ENCODE peak calls at places on chromosomes 1 and 21, in eight cellular contexts. I is stimulated activated CD8-positive, alpha-beta memory T cell treated with anti-CD3 and anti-CD28 coated beads, Interleukin-4, amount 100 ng/mL, for 24 hours; Z is activated CD4-positive, alpha-beta T cell treated with anti-CD3 and anti-CD28 coated beads, Interleukin-2, amount 50 U/mL, for 1 hour; J is activated naive CD4-positive, alpha-beta T cell; K is posterior cingulate gyrus; Q is stimulated activated CD4-positive, alpha-beta T cell treated with anti-CD3 and anti-CD28 coated beads, Interleukin-15, amount 100 ng/mL, for 1 hour; N is RPMI8226; Y is naive thymus-derived CD8-positive, alpha-beta T cell. V is an unnamed sample.

GRCh38 chr21:42621828-42622199 is 31.6 kb upstream of the PDE9A start:
- DNase-seq in I (no peak), Q (no peak), J (no peak), K (no peak), Y (no peak), Z (no peak), N (no peak), V (no peak)

GRCh38 chr1:42734201-42735035 is 5.6 kb downstream of the CLDN19 start:
- DNase-seq in Y (no peak), N (no peak), Q (no peak), K (no peak), J (no peak), Z (no peak), I (no peak), V (no peak)

GRCh38 chr1:5913078-5913845 is 79.0 kb downstream of the NPHP4 start:
- DNase-seq in Q (no peak), K (no peak), J (no peak), Z (no peak), I (no peak), Y (no peak), N (no peak), V (no peak)

GRCh38 chr1:111406325-111406768 is 21.2 kb downstream of the OVGP1 start:
- DNase-seq in Q (peak), Y (peak), N (peak), K (no peak), J (no peak), I (peak), Z (peak), V (peak)

GRCh38 chr1:89941110-89941770 is 53.7 kb upstream of the ZNF326 start:
- DNase-seq in J (no peak), Q (no peak), K (no peak), Y (no peak), Z (no peak), I (no peak), N (no peak), V (no peak)

GRCh38 chr1:215507119-215507518 is 60.0 kb upstream of the KCTD3 start:
- DNase-seq in I (no peak), N (no peak), K (no peak), Q (no peak), Y (no peak), J (no peak), Z (no peak), V (no peak)

GRCh38 chr1:86733340-86733739 is 29.0 kb downstream of the SH3GLB1 start:
- DNase-seq in Z (no peak), K (no peak), Q (no peak), Y (no peak), J (no peak), N (no peak), I (no peak), V (no peak)

GRCh38 chr1:30407030-30407861 is 316.1 kb downstream of the MATN1 start:
- DNase-seq in J (no peak), Z (no peak), Y (no peak), K (no peak), I (no peak), N (no peak), Q (no peak), V (no peak)

GRCh38 chr1:23916209-23917131 is 3.3 kb upstream of the CNR2 start:
- DNase-seq in K (peak), N (peak), Y (peak), Z (peak), I (peak), J (peak), Q (peak), V (peak)

GRCh38 chr21:45286671-45287437 is 841 bp downstream of the POFUT2 start:
- DNase-seq in K (peak), J (no peak), I (no peak), N (no peak), Z (no peak), Q (no peak), Y (no peak), V (no peak)

GRCh38 chr1:116284819-116285390 is 88.1 kb upstream of the ATP1A1 start:
- DNase-seq in Q (no peak), N (peak), K (no peak), I (no peak), Z (no peak), J (no peak), Y (no peak), V (no peak)

GRCh38 chr1:65421341-65422174 is 1.1 kb downstream of the LEPR start:
- DNase-seq in K (no peak), I (no peak), Z (no peak), J (no peak), N (peak), Q (no peak), Y (no peak), V (no peak)

GRCh38 chr1:31976401-31976800 is 37.3 kb upstream of the KHDRBS1 start:
- DNase-seq in K (no peak), I (no peak), Y (no peak), Z (no peak), Q (no peak), J (no peak), N (peak), V (no peak)

GRCh38 chr1:216820345-216820744 is 97.1 kb upstream of the ESRRG start:
- DNase-seq in N (no peak), Z (no peak), I (no peak), Q (no peak), Y (no peak), J (no peak), K (no peak), V (no peak)

GRCh38 chr1:109259674-109260557 is 10.6 kb downstream of the CELSR2 start:
- DNase-seq in Q (no peak), K (no peak), J (no peak), Z (no peak), Y (no peak), N (no peak), I (no peak), V (no peak)

GRCh38 chr1:24157921-24158481 is 15.1 kb upstream of the IL22RA1 start:
- DNase-seq in Q (no peak), J (no peak), Z (no peak), I (no peak), K (no peak), N (no peak), Y (no peak), V (no peak)

GRCh38 chr1:245802941-245803665 is 648.3 kb downstream of the KIF26B start:
- DNase-seq in Y (no peak), Q (no peak), N (no peak), I (no peak), Z (no peak), J (no peak), K (no peak), V (no peak)

GRCh38 chr1:6330410-6330827 is 63.1 kb downstream of the ACOT7 start:
- DNase-seq in N (no peak), Z (no peak), I (no peak), Q (no peak), K (peak), Y (no peak), J (no peak), V (no peak)

GRCh38 chr1:202848191-202848542 is 37.4 kb downstream of the PCAT6 start:
- DNase-seq in Z (no peak), I (no peak), K (peak), J (no peak), Y (no peak), Q (no peak), N (no peak), V (peak)

GRCh38 chr1:81304187-81304586 is 496.5 kb upstream of the ADGRL2 start:
- DNase-seq in K (no peak), N (no peak), Y (no peak), J (no peak), I (no peak), Z (no peak), Q (no peak), V (no peak)

GRCh38 chr1:172682812-172683211 is 23.9 kb downstream of the FASLG start:
- DNase-seq in I (no peak), Z (no peak), K (no peak), Q (no peak), N (no peak), J (no peak), Y (no peak), V (no peak)

GRCh38 chr1:229271448-229272120 is 673 bp downstream of the RAB4A start:
- DNase-seq in I (peak), Z (peak), K (peak), Q (no peak), N (peak), J (no peak), Y (peak), V (no peak)

GRCh38 chr1:31588751-31589515 is 12.6 kb downstream of the TINAGL1 start:
- DNase-seq in Y (no peak), Q (no peak), I (no peak), K (no peak), N (no peak), J (no peak), Z (no peak), V (no peak)

GRCh38 chr1:74674278-74675048 is 871 bp upstream of the ERICH3 start:
- DNase-seq in Q (no peak), K (no peak), J (no peak), N (no peak), Y (no peak), Z (no peak), I (no peak), V (no peak)

GRCh38 chr1:17248781-17249180 is at the start of gene PADI3:
- DNase-seq in N (no peak), Y (no peak), Z (no peak), Q (no peak), I (no peak), J (no peak), K (no peak), V (no peak)